ENCODE peak calls at places on chromosomes 12 and 14, in nine cellular contexts. L is foreskin fibroblast; N is endothelial cell; W is NCI-H2029; Y is RWPE2; J is activated naive CD4-positive, alpha-beta T cell; M is stimulated activated CD8-positive, alpha-beta memory T cell treated with anti-CD3 and anti-CD28 coated beads, Interleukin-2, amount 100 ng/mL, for 48 hours; S is GM23338; X is ACHN. H is an unnamed sample.
A peak's percentile ranks its signal among the peaks of the same experiment; 100 is the strongest.

GRCh38 chr12:23428758-23429157 is 520.7 kb downstream of the SOX5 start:
- DNase-seq in X (no peak), W (no peak), J (no peak), N (no peak), L (no peak), M (no peak), Y (no peak), S (no peak), H (no peak)

GRCh38 chr12:69894800-69895199 is 69.8 kb downstream of the MYRFL start:
- DNase-seq in N (no peak), W (no peak), M (no peak), X (no peak), L (no peak), J (no peak), Y (no peak), S (peak; percentile 46), H (no peak)

GRCh38 chr12:81499809-81500208 is 259.3 kb downstream of the PPFIA2 start:
- DNase-seq in X (no peak), J (no peak), S (no peak), M (no peak), L (no peak), W (no peak), N (no peak), Y (no peak), H (no peak)

GRCh38 chr14:21020977-21021545 is 3.8 kb downstream of the NDRG2 start:
- DNase-seq in M (no peak), S (no peak), N (no peak), X (no peak), J (no peak), L (no peak), W (no peak), Y (no peak), H (no peak)

GRCh38 chr12:90233168-90234100 is 524.8 kb upstream of the ATP2B1 start:
- DNase-seq in J (no peak), L (peak; percentile 30), X (no peak), S (no peak), W (no peak), Y (no peak), M (no peak), N (no peak), H (no peak)

GRCh38 chr12:11953523-11953922 is 117.2 kb upstream of the BCL2L14 start:
- DNase-seq in S (no peak), N (no peak), M (no peak), J (no peak), L (no peak), Y (no peak), X (no peak), W (peak; percentile 94), H (no peak)

GRCh38 chr12:98110516-98110915 is 404.9 kb upstream of the TMPO start:
- DNase-seq in M (no peak), S (no peak), X (no peak), W (no peak), L (no peak), Y (no peak), J (no peak), N (no peak), H (no peak)

GRCh38 chr12:109064143-109064542 is 11.8 kb downstream of the USP30 start:
- DNase-seq in N (no peak), W (no peak), L (no peak), Y (no peak), S (no peak), M (no peak), J (no peak), X (no peak), H (no peak)

GRCh38 chr12:57872362-57872761 is 25.8 kb upstream of the CTDSP2 start:
- DNase-seq in Y (no peak), M (no peak), J (no peak), L (no peak), N (no peak), W (no peak), X (no peak), S (no peak), H (no peak)

GRCh38 chr14:51283402-51283825 is 43.4 kb downstream of the TMX1 start:
- DNase-seq in M (no peak), N (peak; percentile 26), X (peak; percentile 91), L (peak; percentile 88), Y (no peak), W (peak; percentile 75), S (peak; percentile 90), J (no peak), H (no peak)